ENCODE peak calls at places on chromosome 6, in four cellular contexts. One of them, this sample, is unnamed.

GRCh38 chr6:68343901-68344300 is 291.2 kb upstream of the ADGRB3 start:
- DNase-seq in pancreas: peak
- DNase-seq in Calu3: peak
- DNase-seq in GM20000: peak
- DNase-seq in this sample: no peak

GRCh38 chr6:107493158-107494057 is 3.5 kb downstream of the SOBP start:
- DNase-seq in pancreas: no peak
- DNase-seq in Calu3: no peak
- DNase-seq in GM20000: no peak
- DNase-seq in this sample: no peak

GRCh38 chr6:27582928-27583725 is 110.2 kb upstream of the ZNF184 start:
- DNase-seq in pancreas: peak
- DNase-seq in Calu3: peak
- DNase-seq in GM20000: peak
- DNase-seq in this sample: no peak

GRCh38 chr6:130365166-130366010 is 429 bp upstream of the TMEM200A start:
- DNase-seq in pancreas: peak
- DNase-seq in Calu3: peak
- DNase-seq in GM20000: peak
- DNase-seq in this sample: peak

GRCh38 chr6:136764522-136764993 is 27.7 kb downstream of the MAP3K5 start:
- DNase-seq in pancreas: no peak
- DNase-seq in Calu3: no peak
- DNase-seq in GM20000: peak
- DNase-seq in this sample: peak

GRCh38 chr6:3500262-3501001 is 43.6 kb upstream of the SLC22A23 start:
- DNase-seq in pancreas: no peak
- DNase-seq in Calu3: no peak
- DNase-seq in GM20000: no peak
- DNase-seq in this sample: no peak

GRCh38 chr6:137043710-137044365 is 927 bp downstream of the IL20RA start:
- DNase-seq in pancreas: no peak
- DNase-seq in Calu3: no peak
- DNase-seq in GM20000: peak
- DNase-seq in this sample: peak

GRCh38 chr6:25899123-25899522 is 25.1 kb upstream of the SLC17A3 start:
- DNase-seq in pancreas: no peak
- DNase-seq in Calu3: no peak
- DNase-seq in GM20000: no peak
- DNase-seq in this sample: no peak

GRCh38 chr6:20757761-20758160 is 223.5 kb downstream of the CDKAL1 start:
- DNase-seq in pancreas: no peak
- DNase-seq in Calu3: no peak
- DNase-seq in GM20000: no peak
- DNase-seq in this sample: no peak

GRCh38 chr6:45959534-45960195 is 56.0 kb downstream of the CLIC5 start:
- DNase-seq in pancreas: no peak
- DNase-seq in Calu3: no peak
- DNase-seq in GM20000: no peak
- DNase-seq in this sample: no peak

GRCh38 chr6:43871933-43872332 is 101.9 kb downstream of the VEGFA start:
- DNase-seq in pancreas: no peak
- DNase-seq in Calu3: no peak
- DNase-seq in GM20000: no peak
- DNase-seq in this sample: no peak

GRCh38 chr6:36660771-36661471 is 17.6 kb upstream of the CDKN1A start:
- DNase-seq in pancreas: no peak
- DNase-seq in Calu3: no peak
- DNase-seq in GM20000: no peak
- DNase-seq in this sample: no peak

GRCh38 chr6:22808466-22808865 is 239.1 kb downstream of the HDGFL1 start:
- DNase-seq in pancreas: no peak
- DNase-seq in Calu3: no peak
- DNase-seq in GM20000: no peak
- DNase-seq in this sample: no peak

GRCh38 chr6:18178959-18179358 is 23.7 kb downstream of the KDM1B start:
- DNase-seq in pancreas: no peak
- DNase-seq in Calu3: no peak
- DNase-seq in GM20000: no peak
- DNase-seq in this sample: no peak

GRCh38 chr6:21780601-21781000 is 187.1 kb downstream of the SOX4 start:
- DNase-seq in pancreas: no peak
- DNase-seq in Calu3: no peak
- DNase-seq in GM20000: no peak
- DNase-seq in this sample: no peak

GRCh38 chr6:143877584-143878271 is 13.5 kb downstream of the ZC2HC1B start:
- DNase-seq in pancreas: no peak
- DNase-seq in Calu3: no peak
- DNase-seq in GM20000: no peak
- DNase-seq in this sample: no peak

GRCh38 chr6:127939442-127940066 is 38.7 kb upstream of the THEMIS start:
- DNase-seq in pancreas: no peak
- DNase-seq in Calu3: no peak
- DNase-seq in GM20000: no peak
- DNase-seq in this sample: no peak

GRCh38 chr6:136767583-136768307 is 24.5 kb downstream of the MAP3K5 start:
- DNase-seq in pancreas: no peak
- DNase-seq in Calu3: no peak
- DNase-seq in GM20000: no peak
- DNase-seq in this sample: no peak

GRCh38 chr6:13971303-13971702 is 46.6 kb downstream of the RNF182 start:
- DNase-seq in pancreas: no peak
- DNase-seq in Calu3: no peak
- DNase-seq in GM20000: no peak
- DNase-seq in this sample: no peak

DNA sequence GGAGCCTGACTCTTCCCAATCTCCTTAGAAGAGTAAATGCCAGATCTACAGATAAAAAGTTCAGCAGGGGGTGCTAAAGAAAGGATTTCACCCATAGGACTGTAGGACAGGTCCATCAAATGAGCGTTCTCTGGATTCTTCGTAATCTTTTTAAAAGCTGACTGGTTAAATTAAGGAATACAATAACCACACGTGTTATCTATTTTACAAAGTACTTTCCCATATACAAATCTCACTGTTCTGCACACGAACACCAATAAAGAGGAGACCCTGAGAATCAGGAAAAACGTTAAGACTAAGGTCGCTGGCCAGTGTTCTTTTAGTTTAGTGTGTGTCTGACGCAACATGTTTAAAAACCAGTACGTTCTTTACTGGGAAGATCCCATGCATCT is 542 bp downstream of the TUBE1 start:
- DNase-seq in pancreas: no peak
- DNase-seq in Calu3: no peak
- DNase-seq in GM20000: peak
- DNase-seq in this sample: peak
- TF ChIP-seq CTCF in pancreas: no peak
- TF ChIP-seq CTCF in Calu3: no peak
- TF ChIP-seq CTCF in GM20000: no peak
- TF ChIP-seq CTCF in this sample: peak

DNA sequence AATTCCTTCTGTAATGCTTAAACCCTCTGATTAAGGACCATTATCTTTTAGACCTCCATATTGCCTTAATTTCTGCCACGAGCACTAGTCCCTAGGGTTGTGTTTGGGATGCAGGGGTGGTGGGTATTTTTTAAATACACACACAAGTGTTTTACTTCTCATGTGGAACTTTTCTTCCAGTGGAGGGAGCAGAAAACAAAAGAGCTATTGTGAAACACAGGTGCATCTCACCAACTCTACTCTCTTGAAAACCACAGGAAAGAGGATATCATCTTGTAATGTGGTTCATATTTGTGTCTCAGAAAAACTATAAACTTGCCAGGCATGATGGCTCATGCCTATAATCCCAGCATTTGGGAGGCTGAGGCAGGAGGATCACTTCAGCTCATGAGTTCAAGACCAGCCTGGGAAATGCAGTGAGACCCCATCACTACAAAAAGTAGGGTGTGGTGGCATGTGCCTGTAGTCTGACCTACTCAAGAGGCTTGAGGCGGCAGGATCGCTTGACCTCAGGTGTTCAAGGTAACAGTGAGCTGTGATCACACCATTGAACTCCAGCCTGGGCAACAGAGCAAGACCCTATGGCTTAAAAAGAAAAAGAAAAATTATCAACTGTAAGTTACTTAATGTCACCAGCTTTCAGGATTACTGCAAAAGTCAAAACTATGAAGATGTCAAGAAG is 37.3 kb downstream of the MRS2 start:
- DNase-seq in pancreas: no peak
- DNase-seq in Calu3: no peak
- DNase-seq in GM20000: no peak
- DNase-seq in this sample: no peak
- TF ChIP-seq CTCF in pancreas: no peak
- TF ChIP-seq CTCF in Calu3: no peak
- TF ChIP-seq CTCF in GM20000: no peak
- TF ChIP-seq CTCF in this sample: no peak

DNA sequence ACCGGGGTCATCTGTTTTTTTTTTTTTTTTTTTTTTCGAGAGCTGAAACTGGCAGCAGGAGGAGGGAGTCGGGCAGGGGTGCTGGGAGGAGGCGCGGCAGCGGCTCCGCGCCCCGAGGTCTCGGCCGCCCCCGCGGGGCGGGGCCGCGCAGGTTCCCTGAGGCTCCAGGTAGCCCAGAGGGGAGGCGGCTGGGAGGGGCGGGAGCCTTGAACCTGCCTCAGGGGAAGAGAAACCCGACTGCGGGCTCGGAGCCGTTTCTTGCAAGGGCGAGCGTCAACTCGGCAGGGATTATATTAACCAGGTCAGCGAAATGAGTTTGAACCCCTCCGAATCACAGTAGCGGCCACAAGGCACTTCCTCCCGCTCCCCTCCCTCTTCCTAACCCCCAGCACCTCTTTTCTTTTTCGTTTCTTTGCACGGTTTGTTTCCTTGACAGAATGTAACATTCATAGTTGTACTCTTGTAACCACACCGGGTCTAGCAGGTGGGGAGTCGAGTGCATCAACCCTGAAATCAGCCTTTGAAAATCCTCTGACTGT is 2.0 kb downstream of the MYB start:
- DNase-seq in pancreas: peak
- DNase-seq in Calu3: peak
- DNase-seq in GM20000: peak
- DNase-seq in this sample: peak
- TF ChIP-seq CTCF in pancreas: no peak
- TF ChIP-seq CTCF in Calu3: no peak
- TF ChIP-seq CTCF in GM20000: no peak
- TF ChIP-seq CTCF in this sample: no peak

DNA sequence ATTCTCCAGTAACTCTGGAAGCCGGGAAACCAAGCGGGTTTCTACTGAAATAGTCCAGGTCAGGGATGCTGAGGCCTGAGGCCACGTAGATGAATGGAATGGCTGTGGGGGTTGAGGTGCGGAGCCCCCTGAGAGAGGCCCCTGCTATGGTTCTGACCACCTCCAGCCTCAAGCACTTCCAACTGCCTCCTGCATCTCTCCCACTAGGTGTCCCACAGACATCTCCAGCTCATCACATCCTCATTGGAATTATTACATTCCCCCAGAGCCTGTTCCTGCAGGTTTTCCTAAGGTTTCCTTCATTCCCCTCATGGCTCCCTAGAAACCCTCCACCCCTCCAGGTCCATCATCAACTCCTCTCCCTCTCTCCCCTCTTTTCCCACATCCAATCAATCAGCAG is 48.7 kb downstream of the UNC5CL start:
- DNase-seq in pancreas: no peak
- DNase-seq in Calu3: no peak
- DNase-seq in GM20000: no peak
- DNase-seq in this sample: no peak
- TF ChIP-seq CTCF in pancreas: no peak
- TF ChIP-seq CTCF in Calu3: no peak
- TF ChIP-seq CTCF in GM20000: no peak
- TF ChIP-seq CTCF in this sample: no peak

DNA sequence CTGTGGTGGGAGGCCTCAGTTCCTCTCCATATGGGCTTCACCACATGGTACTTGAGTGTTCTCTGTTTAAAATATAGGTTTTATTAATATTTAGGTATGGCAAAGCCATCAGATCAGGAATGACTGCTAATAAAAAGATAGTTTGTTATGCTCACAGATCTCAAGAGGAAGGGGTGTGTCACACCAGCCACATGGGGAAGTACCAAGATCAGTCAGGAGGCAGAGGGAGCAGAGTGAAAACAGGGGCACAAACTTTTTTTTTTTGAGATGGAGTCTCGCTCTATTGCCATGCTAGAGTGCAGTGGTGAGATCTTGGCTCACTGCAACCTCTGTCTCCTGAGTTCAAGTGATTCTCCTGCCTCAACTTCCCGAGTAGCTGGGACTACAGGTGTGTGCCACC is 92.1 kb upstream of the GCM1 start:
- DNase-seq in pancreas: no peak
- DNase-seq in Calu3: no peak
- DNase-seq in GM20000: no peak
- DNase-seq in this sample: no peak
- TF ChIP-seq CTCF in pancreas: no peak
- TF ChIP-seq CTCF in Calu3: no peak
- TF ChIP-seq CTCF in GM20000: no peak
- TF ChIP-seq CTCF in this sample: no peak

DNA sequence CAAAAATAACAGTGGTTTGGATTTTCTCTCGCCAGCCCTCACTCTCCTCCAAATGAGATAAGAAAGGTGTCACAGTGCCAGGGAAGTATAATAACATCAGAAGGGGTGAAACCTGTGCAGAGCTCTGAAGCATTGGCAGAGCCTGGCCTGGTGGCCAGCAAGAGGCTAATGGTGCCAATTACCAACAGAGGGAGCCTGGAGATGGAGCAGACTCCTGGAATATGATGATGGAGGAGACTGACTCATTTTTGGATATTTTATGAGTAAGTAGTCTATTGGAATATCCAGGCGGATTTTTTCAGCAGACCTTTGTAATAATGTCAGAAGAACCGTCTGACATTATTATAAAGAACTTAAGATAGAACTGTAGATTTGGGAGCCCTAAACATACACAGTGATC is 442.6 kb upstream of the MARCKS start:
- DNase-seq in pancreas: peak
- DNase-seq in Calu3: peak
- DNase-seq in GM20000: no peak
- DNase-seq in this sample: no peak
- TF ChIP-seq CTCF in pancreas: peak
- TF ChIP-seq CTCF in Calu3: peak
- TF ChIP-seq CTCF in GM20000: no peak
- TF ChIP-seq CTCF in this sample: no peak

DNA sequence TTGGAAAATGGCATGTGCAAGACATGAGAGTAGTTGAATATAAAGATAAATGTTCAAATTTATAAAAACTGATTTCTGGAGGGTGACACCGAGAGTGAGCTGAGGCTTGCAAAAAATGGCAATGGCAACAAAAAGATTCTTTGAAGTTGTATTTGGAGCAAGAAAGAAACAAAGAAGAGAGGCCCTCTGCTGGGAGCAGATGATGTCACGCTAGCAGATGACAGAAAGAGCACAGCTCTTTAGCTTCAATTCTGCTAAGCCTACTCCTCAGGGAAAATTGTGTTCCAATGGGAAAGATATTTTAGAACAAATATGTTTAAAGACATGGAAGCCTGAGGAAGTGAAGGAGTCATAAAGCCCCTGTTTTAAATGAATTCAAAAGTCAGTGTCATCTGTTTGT is 125.3 kb upstream of the NOX3 start:
- DNase-seq in pancreas: no peak
- DNase-seq in Calu3: no peak
- DNase-seq in GM20000: no peak
- DNase-seq in this sample: no peak
- TF ChIP-seq CTCF in pancreas: no peak
- TF ChIP-seq CTCF in Calu3: no peak
- TF ChIP-seq CTCF in GM20000: no peak
- TF ChIP-seq CTCF in this sample: no peak

GRCh38 chr6:168032383-168032760 is 34.9 kb downstream of the KIF25 start:
- DNase-seq in pancreas: no peak
- DNase-seq in Calu3: no peak
- DNase-seq in GM20000: no peak
- DNase-seq in this sample: no peak
- TF ChIP-seq CTCF in pancreas: no peak
- TF ChIP-seq CTCF in Calu3: no peak
- TF ChIP-seq CTCF in GM20000: no peak
- TF ChIP-seq CTCF in this sample: no peak

This sample was measured in GM10248.